ENCODE peak calls at places on chromosome 5, in five cellular contexts. One of them, this sample, is unnamed.

GRCh38 chr5:176775409-176775808 is 35.0 kb upstream of the UNC5A start:
- DNase-seq in NCI-H1105: no peak
- DNase-seq in activated effector memory CD4-positive, alpha-beta T cell treated with anti-CD3 and anti-CD28 coated beads, Interleukin-2, amount 50 U/mL, for 16 hours: no peak
- DNase-seq in lower leg skin: peak
- DNase-seq in GM06990: no peak
- DNase-seq in this sample: no peak

GRCh38 chr5:113489299-113489698 is 1.0 kb upstream of the MCC start:
- DNase-seq in lower leg skin: no peak
- DNase-seq in activated effector memory CD4-positive, alpha-beta T cell treated with anti-CD3 and anti-CD28 coated beads, Interleukin-2, amount 50 U/mL, for 16 hours: no peak
- DNase-seq in GM06990: no peak
- DNase-seq in NCI-H1105: no peak
- DNase-seq in this sample: no peak

GRCh38 chr5:13478831-13479465 is 465.5 kb downstream of the DNAH5 start:
- DNase-seq in GM06990: no peak
- DNase-seq in NCI-H1105: peak
- DNase-seq in activated effector memory CD4-positive, alpha-beta T cell treated with anti-CD3 and anti-CD28 coated beads, Interleukin-2, amount 50 U/mL, for 16 hours: no peak
- DNase-seq in lower leg skin: no peak
- DNase-seq in this sample: no peak

GRCh38 chr5:130720355-130720754 is 444.7 kb downstream of the HINT1 start:
- DNase-seq in activated effector memory CD4-positive, alpha-beta T cell treated with anti-CD3 and anti-CD28 coated beads, Interleukin-2, amount 50 U/mL, for 16 hours: no peak
- DNase-seq in lower leg skin: no peak
- DNase-seq in GM06990: no peak
- DNase-seq in NCI-H1105: no peak
- DNase-seq in this sample: no peak

GRCh38 chr5:152622628-152623027 is 217.5 kb upstream of the NMUR2 start:
- DNase-seq in lower leg skin: no peak
- DNase-seq in activated effector memory CD4-positive, alpha-beta T cell treated with anti-CD3 and anti-CD28 coated beads, Interleukin-2, amount 50 U/mL, for 16 hours: no peak
- DNase-seq in NCI-H1105: no peak
- DNase-seq in GM06990: no peak
- DNase-seq in this sample: no peak

GRCh38 chr5:67004730-67005350 is 191.8 kb downstream of the CD180 start:
- DNase-seq in lower leg skin: no peak
- DNase-seq in NCI-H1105: no peak
- DNase-seq in activated effector memory CD4-positive, alpha-beta T cell treated with anti-CD3 and anti-CD28 coated beads, Interleukin-2, amount 50 U/mL, for 16 hours: no peak
- DNase-seq in GM06990: no peak
- DNase-seq in this sample: no peak

GRCh38 chr5:71938886-71939285 is 168.4 kb upstream of the MAP1B start:
- DNase-seq in activated effector memory CD4-positive, alpha-beta T cell treated with anti-CD3 and anti-CD28 coated beads, Interleukin-2, amount 50 U/mL, for 16 hours: no peak
- DNase-seq in GM06990: no peak
- DNase-seq in lower leg skin: no peak
- DNase-seq in NCI-H1105: no peak
- DNase-seq in this sample: no peak

GRCh38 chr5:67160985-67161384 is 35.6 kb downstream of the CD180 start:
- DNase-seq in activated effector memory CD4-positive, alpha-beta T cell treated with anti-CD3 and anti-CD28 coated beads, Interleukin-2, amount 50 U/mL, for 16 hours: peak
- DNase-seq in NCI-H1105: no peak
- DNase-seq in lower leg skin: no peak
- DNase-seq in GM06990: no peak
- DNase-seq in this sample: no peak

GRCh38 chr5:73623929-73624404 is 2.0 kb upstream of the ARHGEF28 start:
- DNase-seq in NCI-H1105: no peak
- DNase-seq in lower leg skin: no peak
- DNase-seq in GM06990: no peak
- DNase-seq in activated effector memory CD4-positive, alpha-beta T cell treated with anti-CD3 and anti-CD28 coated beads, Interleukin-2, amount 50 U/mL, for 16 hours: no peak
- DNase-seq in this sample: no peak

GRCh38 chr5:162268694-162269481 is 201.3 kb downstream of the GABRG2 start:
- DNase-seq in NCI-H1105: no peak
- DNase-seq in activated effector memory CD4-positive, alpha-beta T cell treated with anti-CD3 and anti-CD28 coated beads, Interleukin-2, amount 50 U/mL, for 16 hours: no peak
- DNase-seq in GM06990: no peak
- DNase-seq in lower leg skin: no peak
- DNase-seq in this sample: no peak

GRCh38 chr5:180212363-180213255 is 3.6 kb upstream of the RASGEF1C start:
- DNase-seq in GM06990: no peak
- DNase-seq in NCI-H1105: no peak
- DNase-seq in lower leg skin: peak
- DNase-seq in activated effector memory CD4-positive, alpha-beta T cell treated with anti-CD3 and anti-CD28 coated beads, Interleukin-2, amount 50 U/mL, for 16 hours: no peak
- DNase-seq in this sample: peak

GRCh38 chr5:83608122-83608521 is 112.5 kb downstream of the HAPLN1 start:
- DNase-seq in GM06990: no peak
- DNase-seq in lower leg skin: no peak
- DNase-seq in NCI-H1105: peak
- DNase-seq in activated effector memory CD4-positive, alpha-beta T cell treated with anti-CD3 and anti-CD28 coated beads, Interleukin-2, amount 50 U/mL, for 16 hours: no peak
- DNase-seq in this sample: no peak

GRCh38 chr5:528625-529511 is 4.6 kb upstream of the SLC9A3 start:
- DNase-seq in lower leg skin: no peak
- DNase-seq in NCI-H1105: no peak
- DNase-seq in GM06990: no peak
- DNase-seq in activated effector memory CD4-positive, alpha-beta T cell treated with anti-CD3 and anti-CD28 coated beads, Interleukin-2, amount 50 U/mL, for 16 hours: no peak
- DNase-seq in this sample: peak

GRCh38 chr5:171366645-171367044 is 21.0 kb upstream of the NPM1 start:
- DNase-seq in NCI-H1105: no peak
- DNase-seq in GM06990: no peak
- DNase-seq in activated effector memory CD4-positive, alpha-beta T cell treated with anti-CD3 and anti-CD28 coated beads, Interleukin-2, amount 50 U/mL, for 16 hours: peak
- DNase-seq in lower leg skin: no peak
- DNase-seq in this sample: no peak

GRCh38 chr5:139952464-139953070 is 90.5 kb downstream of the NRG2 start:
- DNase-seq in lower leg skin: peak
- DNase-seq in GM06990: no peak
- DNase-seq in activated effector memory CD4-positive, alpha-beta T cell treated with anti-CD3 and anti-CD28 coated beads, Interleukin-2, amount 50 U/mL, for 16 hours: no peak
- DNase-seq in NCI-H1105: no peak
- DNase-seq in this sample: no peak

GRCh38 chr5:51172853-51173635 is 210.2 kb upstream of the ISL1 start:
- DNase-seq in activated effector memory CD4-positive, alpha-beta T cell treated with anti-CD3 and anti-CD28 coated beads, Interleukin-2, amount 50 U/mL, for 16 hours: no peak
- DNase-seq in NCI-H1105: no peak
- DNase-seq in GM06990: no peak
- DNase-seq in lower leg skin: no peak
- DNase-seq in this sample: no peak

GRCh38 chr5:102670224-102670836 is 84.8 kb upstream of the PAM start:
- DNase-seq in GM06990: no peak
- DNase-seq in lower leg skin: no peak
- DNase-seq in activated effector memory CD4-positive, alpha-beta T cell treated with anti-CD3 and anti-CD28 coated beads, Interleukin-2, amount 50 U/mL, for 16 hours: no peak
- DNase-seq in NCI-H1105: peak
- DNase-seq in this sample: no peak

GRCh38 chr5:151027961-151028479 is 7.6 kb downstream of the GPX3 start:
- DNase-seq in activated effector memory CD4-positive, alpha-beta T cell treated with anti-CD3 and anti-CD28 coated beads, Interleukin-2, amount 50 U/mL, for 16 hours: no peak
- DNase-seq in lower leg skin: no peak
- DNase-seq in NCI-H1105: no peak
- DNase-seq in GM06990: no peak
- DNase-seq in this sample: no peak

GRCh38 chr5:11793396-11793795 is 110.8 kb downstream of the CTNND2 start:
- DNase-seq in activated effector memory CD4-positive, alpha-beta T cell treated with anti-CD3 and anti-CD28 coated beads, Interleukin-2, amount 50 U/mL, for 16 hours: no peak
- DNase-seq in GM06990: no peak
- DNase-seq in NCI-H1105: no peak
- DNase-seq in lower leg skin: no peak
- DNase-seq in this sample: no peak

GRCh38 chr5:81740758-81741157 is 10.1 kb downstream of the SSBP2 start:
- DNase-seq in NCI-H1105: no peak
- DNase-seq in lower leg skin: no peak
- DNase-seq in activated effector memory CD4-positive, alpha-beta T cell treated with anti-CD3 and anti-CD28 coated beads, Interleukin-2, amount 50 U/mL, for 16 hours: no peak
- DNase-seq in GM06990: no peak
- DNase-seq in this sample: no peak

GRCh38 chr5:37184748-37185364 is 64.3 kb downstream of the CPLANE1 start:
- DNase-seq in GM06990: peak
- DNase-seq in NCI-H1105: no peak
- DNase-seq in lower leg skin: no peak
- DNase-seq in activated effector memory CD4-positive, alpha-beta T cell treated with anti-CD3 and anti-CD28 coated beads, Interleukin-2, amount 50 U/mL, for 16 hours: no peak
- DNase-seq in this sample: no peak

GRCh38 chr5:74141053-74141452 is 499.5 kb downstream of the ENC1 start:
- DNase-seq in GM06990: no peak
- DNase-seq in lower leg skin: no peak
- DNase-seq in NCI-H1105: no peak
- DNase-seq in activated effector memory CD4-positive, alpha-beta T cell treated with anti-CD3 and anti-CD28 coated beads, Interleukin-2, amount 50 U/mL, for 16 hours: no peak
- DNase-seq in this sample: no peak

GRCh38 chr5:173691931-173692330 is 75.5 kb upstream of the BOD1 start:
- DNase-seq in lower leg skin: no peak
- DNase-seq in GM06990: no peak
- DNase-seq in NCI-H1105: no peak
- DNase-seq in activated effector memory CD4-positive, alpha-beta T cell treated with anti-CD3 and anti-CD28 coated beads, Interleukin-2, amount 50 U/mL, for 16 hours: no peak
- DNase-seq in this sample: no peak

GRCh38 chr5:172185096-172185461 is 2.9 kb downstream of the STK10 start:
- DNase-seq in GM06990: no peak
- DNase-seq in activated effector memory CD4-positive, alpha-beta T cell treated with anti-CD3 and anti-CD28 coated beads, Interleukin-2, amount 50 U/mL, for 16 hours: peak
- DNase-seq in lower leg skin: no peak
- DNase-seq in NCI-H1105: no peak
- DNase-seq in this sample: no peak

GRCh38 chr5:4802044-4802443 is 338.1 kb upstream of the ADAMTS16 start:
- DNase-seq in GM06990: no peak
- DNase-seq in lower leg skin: no peak
- DNase-seq in activated effector memory CD4-positive, alpha-beta T cell treated with anti-CD3 and anti-CD28 coated beads, Interleukin-2, amount 50 U/mL, for 16 hours: no peak
- DNase-seq in NCI-H1105: no peak
- DNase-seq in this sample: no peak

GRCh38 chr5:82073179-82073578 is 101.4 kb downstream of the ATG10 start:
- DNase-seq in NCI-H1105: no peak
- DNase-seq in activated effector memory CD4-positive, alpha-beta T cell treated with anti-CD3 and anti-CD28 coated beads, Interleukin-2, amount 50 U/mL, for 16 hours: no peak
- DNase-seq in lower leg skin: no peak
- DNase-seq in GM06990: no peak
- DNase-seq in this sample: no peak

GRCh38 chr5:66826263-66826662 is 230.1 kb downstream of the MAST4 start:
- DNase-seq in NCI-H1105: no peak
- DNase-seq in activated effector memory CD4-positive, alpha-beta T cell treated with anti-CD3 and anti-CD28 coated beads, Interleukin-2, amount 50 U/mL, for 16 hours: no peak
- DNase-seq in lower leg skin: no peak
- DNase-seq in GM06990: no peak
- DNase-seq in this sample: no peak

GRCh38 chr5:178111925-178112324 is 1.4 kb upstream of the N4BP3 start:
- DNase-seq in lower leg skin: no peak
- DNase-seq in activated effector memory CD4-positive, alpha-beta T cell treated with anti-CD3 and anti-CD28 coated beads, Interleukin-2, amount 50 U/mL, for 16 hours: no peak
- DNase-seq in NCI-H1105: no peak
- DNase-seq in GM06990: no peak
- DNase-seq in this sample: no peak

GRCh38 chr5:763397-763796 is 21.1 kb downstream of the ZDHHC11B start:
- DNase-seq in activated effector memory CD4-positive, alpha-beta T cell treated with anti-CD3 and anti-CD28 coated beads, Interleukin-2, amount 50 U/mL, for 16 hours: no peak
- DNase-seq in NCI-H1105: no peak
- DNase-seq in GM06990: no peak
- DNase-seq in lower leg skin: peak
- DNase-seq in this sample: peak

GRCh38 chr5:75712091-75712490 is 5.1 kb downstream of the POC5 start:
- DNase-seq in lower leg skin: no peak
- DNase-seq in NCI-H1105: no peak
- DNase-seq in activated effector memory CD4-positive, alpha-beta T cell treated with anti-CD3 and anti-CD28 coated beads, Interleukin-2, amount 50 U/mL, for 16 hours: no peak
- DNase-seq in GM06990: no peak
- DNase-seq in this sample: no peak

GRCh38 chr5:133249593-133249992 is 197.8 kb downstream of the HSPA4 start:
- DNase-seq in GM06990: no peak
- DNase-seq in lower leg skin: no peak
- DNase-seq in activated effector memory CD4-positive, alpha-beta T cell treated with anti-CD3 and anti-CD28 coated beads, Interleukin-2, amount 50 U/mL, for 16 hours: no peak
- DNase-seq in NCI-H1105: no peak
- DNase-seq in this sample: peak

GRCh38 chr5:123806644-123807043 is 294.7 kb downstream of the CSNK1G3 start:
- DNase-seq in activated effector memory CD4-positive, alpha-beta T cell treated with anti-CD3 and anti-CD28 coated beads, Interleukin-2, amount 50 U/mL, for 16 hours: no peak
- DNase-seq in NCI-H1105: no peak
- DNase-seq in lower leg skin: no peak
- DNase-seq in GM06990: no peak
- DNase-seq in this sample: no peak